ENCODE peak calls at places on chromosomes 2 and 18, in nine cellular contexts. D is CD8-positive, alpha-beta T cell; X is GM23338; P is psoas muscle; I is body of pancreas; F is left lung; R is foreskin keratinocyte; C is right cardiac atrium; U is K562. A is an unnamed sample.
A peak's percentile ranks its signal among the peaks of the same experiment; 100 is the strongest.

GRCh38 chr2:235514627-235515363 is 21.0 kb downstream of the AGAP1 start:
- ATAC-seq in U (peak; percentile 54), C (no peak), R (peak; percentile 47), X (peak; percentile 65), D (no peak), P (peak; percentile 39), F (no peak), I (no peak), A (no peak)

GRCh38 chr18:51171208-51171607 is 26.3 kb downstream of the MEX3C start:
- ATAC-seq in I (no peak), U (no peak), C (no peak), F (no peak), P (no peak), X (no peak), R (no peak), D (no peak), A (no peak)

GRCh38 chr2:215264374-215264773 is 47.5 kb upstream of the ATIC start:
- ATAC-seq in P (no peak), C (no peak), R (no peak), I (no peak), D (no peak), F (no peak), X (no peak), U (no peak), A (no peak)

GRCh38 chr2:59655809-59656208 is 897.6 kb downstream of the BCL11A start:
- ATAC-seq in U (no peak), D (no peak), P (no peak), F (peak; percentile 85), R (no peak), C (no peak), X (no peak), I (no peak), A (no peak)

GRCh38 chr2:45699032-45699658 is 47.7 kb downstream of the PRKCE start:
- ATAC-seq in R (peak; percentile 96), C (peak; percentile 13), X (peak; percentile 75), U (no peak), F (no peak), D (no peak), I (no peak), P (no peak), A (no peak)

GRCh38 chr2:387980-388421 is 100.1 kb upstream of the ALKAL2 start:
- ATAC-seq in P (no peak), F (no peak), R (no peak), D (no peak), U (no peak), C (no peak), I (no peak), X (peak; percentile 30), A (no peak)

GRCh38 chr2:23286765-23287155 is 98.2 kb upstream of the KLHL29 start:
- ATAC-seq in R (no peak), D (no peak), I (no peak), X (peak; percentile 48), P (peak; percentile 89), C (peak; percentile 89), U (no peak), F (peak; percentile 83), A (peak; percentile 83)

GRCh38 chr2:241011751-241012510 is 13.5 kb downstream of the SNED1 start:
- ATAC-seq in U (no peak), D (peak; percentile 40), X (no peak), F (no peak), R (no peak), I (no peak), C (no peak), P (peak; percentile 4), A (no peak)

GRCh38 chr2:177467646-177468045 is 75.1 kb downstream of the AGPS start:
- ATAC-seq in C (no peak), U (no peak), I (no peak), D (no peak), R (peak; percentile 87), F (no peak), P (no peak), X (no peak), A (no peak)

GRCh38 chr18:12092398-12093229 is 1.0 kb upstream of the ANKRD62 start:
- ATAC-seq in U (peak; percentile 97), R (peak; percentile 36), P (peak; percentile 55), X (peak; percentile 97), F (peak; percentile 79), D (no peak), I (peak; percentile 85), C (peak; percentile 72), A (no peak)

GRCh38 chr2:191845876-191846786 is 757 bp downstream of the CAVIN2 start:
- ATAC-seq in C (peak; percentile 55), F (peak; percentile 64), I (no peak), X (no peak), U (peak; percentile 41), P (peak; percentile 58), R (no peak), D (no peak), A (peak; percentile 4)

GRCh38 chr2:174180165-174180724 is 68.1 kb downstream of the OLA1 start:
- ATAC-seq in C (no peak), P (no peak), U (peak; percentile 97), R (no peak), X (peak; percentile 85), F (peak; percentile 33), D (no peak), I (no peak), A (no peak)

GRCh38 chr2:19942199-19942598 is 40.4 kb upstream of the TTC32 start:
- ATAC-seq in C (no peak), I (no peak), X (no peak), D (no peak), P (no peak), F (no peak), U (no peak), R (no peak), A (no peak)

GRCh38 chr2:175309799-175310198 is 128.3 kb upstream of the ATP5MC3 start:
- ATAC-seq in C (no peak), R (no peak), P (no peak), F (no peak), X (peak; percentile 94), I (no peak), D (no peak), U (peak; percentile 93), A (no peak)

GRCh38 chr2:205996156-205996555 is 89.8 kb downstream of the INO80D start:
- ATAC-seq in I (no peak), X (no peak), F (no peak), R (no peak), P (no peak), U (no peak), C (no peak), D (no peak), A (no peak)

GRCh38 chr2:170362313-170362795 is 184.4 kb downstream of the MYO3B start:
- ATAC-seq in P (no peak), D (no peak), X (no peak), R (no peak), I (no peak), C (no peak), U (no peak), F (no peak), A (no peak)

GRCh38 chr2:235614900-235615712 is 121.3 kb downstream of the AGAP1 start:
- ATAC-seq in X (no peak), C (peak; percentile 97), F (peak; percentile 68), U (no peak), I (peak; percentile 52), D (no peak), P (peak; percentile 84), R (no peak), A (peak; percentile 95)

GRCh38 chr2:17621781-17622180 is 81.3 kb downstream of the VSNL1 start:
- ATAC-seq in P (no peak), I (no peak), C (no peak), U (no peak), F (peak; percentile 65), X (no peak), D (no peak), R (peak; percentile 61), A (no peak)

GRCh38 chr2:158042245-158042644 is 59.4 kb upstream of the UPP2 start:
- ATAC-seq in C (peak; percentile 78), D (no peak), P (no peak), U (no peak), X (no peak), I (no peak), F (no peak), R (peak; percentile 53), A (no peak)

GRCh38 chr2:69836316-69836715 is 6.9 kb downstream of the GMCL1 start:
- ATAC-seq in R (no peak), C (no peak), U (no peak), I (no peak), F (no peak), D (no peak), P (no peak), X (no peak), A (no peak)

GRCh38 chr18:30093376-30093775 is 949.2 kb downstream of the DSC3 start:
- ATAC-seq in I (no peak), F (no peak), X (no peak), C (no peak), P (no peak), U (no peak), R (no peak), D (no peak), A (no peak)

GRCh38 chr18:3723554-3723953 is 273.6 kb downstream of the TGIF1 start:
- ATAC-seq in F (no peak), X (no peak), P (no peak), C (no peak), R (no peak), I (no peak), U (no peak), D (no peak), A (no peak)
- H3K27ac ChIP-seq in F (peak overlapping the region; percentile 29), X (no peak overlapping the region), P (no peak overlapping the region), C (no peak overlapping the region), R (no peak overlapping the region), I (no peak overlapping the region), U (no peak overlapping the region), D (no peak overlapping the region), A (no peak overlapping the region)

GRCh38 chr2:204487447-204488229 is 57.6 kb upstream of the PARD3B start:
- ATAC-seq in U (no peak), P (no peak), C (no peak), F (no peak), R (no peak), X (no peak), D (no peak), I (no peak), A (no peak)
- H3K27ac ChIP-seq in U (no peak overlapping the region), P (no peak overlapping the region), C (no peak overlapping the region), F (no peak overlapping the region), R (peak overlapping the region; percentile 58), X (no peak overlapping the region), D (no peak overlapping the region), I (no peak overlapping the region), A (no peak overlapping the region)

GRCh38 chr2:139365189-139365588 is 585.0 kb upstream of the NXPH2 start:
- ATAC-seq in R (no peak), X (no peak), D (no peak), I (no peak), C (no peak), F (no peak), U (no peak), P (no peak), A (no peak)
- H3K27ac ChIP-seq in R (no peak overlapping the region), X (no peak overlapping the region), D (no peak overlapping the region), I (no peak overlapping the region), C (no peak overlapping the region), F (no peak overlapping the region), U (no peak overlapping the region), P (no peak overlapping the region), A (no peak overlapping the region)

DNA sequence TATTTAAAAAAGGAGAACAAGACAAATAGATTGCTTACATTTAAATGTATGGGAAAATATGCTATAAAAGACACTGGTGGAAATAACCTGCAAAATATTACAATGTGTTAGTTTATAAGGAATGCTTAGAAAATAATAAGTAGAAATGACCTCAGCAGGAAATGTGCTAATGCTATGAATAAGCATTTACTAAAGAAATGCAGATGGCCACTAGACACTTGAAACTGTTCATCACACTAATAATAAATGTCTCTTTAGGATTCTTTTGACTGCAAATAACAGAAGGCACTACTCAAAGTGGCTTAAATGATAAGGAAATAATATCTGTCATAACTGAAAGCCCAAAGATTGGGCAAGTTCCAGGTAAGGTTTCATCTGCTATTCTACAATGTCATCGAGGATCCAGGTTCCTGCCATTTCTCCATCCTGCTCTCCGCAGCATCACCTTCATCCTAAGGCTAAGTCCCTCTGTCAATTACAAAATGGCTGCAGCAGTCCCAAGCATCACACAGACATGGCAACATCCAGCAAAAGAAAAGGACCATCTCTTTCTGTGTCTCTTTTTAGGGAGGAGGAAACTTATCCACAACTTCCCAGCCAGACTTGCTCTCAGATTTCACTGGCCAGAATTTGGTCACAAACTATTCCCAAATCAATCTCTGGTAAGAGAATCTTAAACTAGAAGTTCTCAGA is 21.9 kb downstream of the METTL8 start:
- ATAC-seq in P (no peak), C (no peak), U (no peak), I (no peak), R (no peak), X (no peak), D (no peak), F (no peak), A (no peak)
- H3K27ac ChIP-seq in P (no peak overlapping the region), C (no peak overlapping the region), U (no peak overlapping the region), I (no peak overlapping the region), R (no peak overlapping the region), X (no peak overlapping the region), D (no peak overlapping the region), F (no peak overlapping the region), A (peak overlapping the region; percentile 35)